ENCODE peak calls at places on chromosomes 1 and 21, in nine cellular contexts. One of them, this sample, is unnamed.

GRCh38 chr1:56396524-56397067 is 182.8 kb downstream of the PLPP3 start:
- DNase-seq in Kasumi-1: no peak
- DNase-seq in effector memory CD4-positive, alpha-beta T cell: no peak
- DNase-seq in PC-3: no peak
- DNase-seq in hippocampal formation: no peak
- DNase-seq in WTC11: no peak
- DNase-seq in stimulated activated CD4-positive, alpha-beta T cell treated with anti-CD3 and anti-CD28 coated beads, Interleukin-1b, Interleukin-23, amount 100 ng/mL, for 24 hours: no peak
- DNase-seq in kidney glomerular epithelial cell: no peak
- DNase-seq in GM04504: no peak
- DNase-seq in this sample: no peak

GRCh38 chr1:151364996-151365395 is 7.5 kb downstream of the SELENBP1 start:
- DNase-seq in Kasumi-1: no peak
- DNase-seq in effector memory CD4-positive, alpha-beta T cell: no peak
- DNase-seq in PC-3: no peak
- DNase-seq in hippocampal formation: no peak
- DNase-seq in WTC11: no peak
- DNase-seq in stimulated activated CD4-positive, alpha-beta T cell treated with anti-CD3 and anti-CD28 coated beads, Interleukin-1b, Interleukin-23, amount 100 ng/mL, for 24 hours: no peak
- DNase-seq in kidney glomerular epithelial cell: no peak
- DNase-seq in GM04504: no peak
- DNase-seq in this sample: no peak

GRCh38 chr21:36297938-36298572 is 21.9 kb upstream of the MORC3 start:
- DNase-seq in Kasumi-1: peak
- DNase-seq in effector memory CD4-positive, alpha-beta T cell: peak
- DNase-seq in PC-3: peak
- DNase-seq in hippocampal formation: peak
- DNase-seq in WTC11: no peak
- DNase-seq in stimulated activated CD4-positive, alpha-beta T cell treated with anti-CD3 and anti-CD28 coated beads, Interleukin-1b, Interleukin-23, amount 100 ng/mL, for 24 hours: peak
- DNase-seq in kidney glomerular epithelial cell: no peak
- DNase-seq in GM04504: no peak
- DNase-seq in this sample: no peak

GRCh38 chr1:197955486-197956394 is 38.6 kb downstream of the LHX9 start:
- DNase-seq in Kasumi-1: no peak
- DNase-seq in effector memory CD4-positive, alpha-beta T cell: no peak
- DNase-seq in PC-3: no peak
- DNase-seq in hippocampal formation: peak
- DNase-seq in WTC11: no peak
- DNase-seq in stimulated activated CD4-positive, alpha-beta T cell treated with anti-CD3 and anti-CD28 coated beads, Interleukin-1b, Interleukin-23, amount 100 ng/mL, for 24 hours: no peak
- DNase-seq in kidney glomerular epithelial cell: peak
- DNase-seq in GM04504: no peak
- DNase-seq in this sample: peak

GRCh38 chr1:241857131-241857530 is 9.1 kb downstream of the EXO1 start:
- DNase-seq in Kasumi-1: no peak
- DNase-seq in effector memory CD4-positive, alpha-beta T cell: no peak
- DNase-seq in PC-3: no peak
- DNase-seq in hippocampal formation: no peak
- DNase-seq in WTC11: no peak
- DNase-seq in stimulated activated CD4-positive, alpha-beta T cell treated with anti-CD3 and anti-CD28 coated beads, Interleukin-1b, Interleukin-23, amount 100 ng/mL, for 24 hours: no peak
- DNase-seq in kidney glomerular epithelial cell: no peak
- DNase-seq in GM04504: no peak
- DNase-seq in this sample: no peak

GRCh38 chr1:201561195-201561564 is 22.3 kb downstream of the NAV1 start:
- DNase-seq in Kasumi-1: no peak
- DNase-seq in effector memory CD4-positive, alpha-beta T cell: no peak
- DNase-seq in PC-3: no peak
- DNase-seq in hippocampal formation: no peak
- DNase-seq in WTC11: no peak
- DNase-seq in stimulated activated CD4-positive, alpha-beta T cell treated with anti-CD3 and anti-CD28 coated beads, Interleukin-1b, Interleukin-23, amount 100 ng/mL, for 24 hours: no peak
- DNase-seq in kidney glomerular epithelial cell: no peak
- DNase-seq in GM04504: no peak
- DNase-seq in this sample: no peak

GRCh38 chr1:32743380-32744062 is 41.0 kb upstream of the SYNC start:
- DNase-seq in Kasumi-1: no peak
- DNase-seq in effector memory CD4-positive, alpha-beta T cell: no peak
- DNase-seq in PC-3: peak
- DNase-seq in hippocampal formation: no peak
- DNase-seq in WTC11: no peak
- DNase-seq in stimulated activated CD4-positive, alpha-beta T cell treated with anti-CD3 and anti-CD28 coated beads, Interleukin-1b, Interleukin-23, amount 100 ng/mL, for 24 hours: no peak
- DNase-seq in kidney glomerular epithelial cell: no peak
- DNase-seq in GM04504: no peak
- DNase-seq in this sample: no peak

GRCh38 chr1:22380024-22380785 is 71.4 kb upstream of the ZBTB40 start:
- DNase-seq in Kasumi-1: no peak
- DNase-seq in effector memory CD4-positive, alpha-beta T cell: no peak
- DNase-seq in PC-3: peak
- DNase-seq in hippocampal formation: no peak
- DNase-seq in WTC11: no peak
- DNase-seq in stimulated activated CD4-positive, alpha-beta T cell treated with anti-CD3 and anti-CD28 coated beads, Interleukin-1b, Interleukin-23, amount 100 ng/mL, for 24 hours: no peak
- DNase-seq in kidney glomerular epithelial cell: no peak
- DNase-seq in GM04504: no peak
- DNase-seq in this sample: no peak

GRCh38 chr1:26697978-26698849 is 2.4 kb downstream of the ARID1A start:
- DNase-seq in Kasumi-1: peak
- DNase-seq in effector memory CD4-positive, alpha-beta T cell: no peak
- DNase-seq in PC-3: peak
- DNase-seq in hippocampal formation: peak
- DNase-seq in WTC11: peak
- DNase-seq in stimulated activated CD4-positive, alpha-beta T cell treated with anti-CD3 and anti-CD28 coated beads, Interleukin-1b, Interleukin-23, amount 100 ng/mL, for 24 hours: no peak
- DNase-seq in kidney glomerular epithelial cell: peak
- DNase-seq in GM04504: peak
- DNase-seq in this sample: peak

This sample was measured in AG09309.